ENCODE peak calls at places on chromosome 19, in nine cellular contexts. One of them, this sample, is unnamed.

GRCh38 chr19:45954132-45954531 is 19.5 kb downstream of the NOVA2 start:
- DNase-seq in GM13977: no peak
- DNase-seq in putamen: no peak
- DNase-seq in brain microvascular endothelial cell: no peak
- DNase-seq in EH: no peak
- DNase-seq in iris pigment epithelial cell: no peak
- DNase-seq in G401: no peak
- DNase-seq in aorta: no peak
- DNase-seq in Ammon's horn: peak; percentile 58
- DNase-seq in this sample: no peak

GRCh38 chr19:6773323-6773931 is 919 bp downstream of the VAV1 start:
- DNase-seq in GM13977: peak; percentile 75
- DNase-seq in putamen: peak; percentile 21
- DNase-seq in brain microvascular endothelial cell: no peak
- DNase-seq in EH: no peak
- DNase-seq in iris pigment epithelial cell: no peak
- DNase-seq in G401: no peak
- DNase-seq in aorta: peak; percentile 77
- DNase-seq in Ammon's horn: peak; percentile 46
- DNase-seq in this sample: peak; percentile 31

GRCh38 chr19:4467835-4468234 is 4.3 kb upstream of the HDGFL2 start:
- DNase-seq in GM13977: no peak
- DNase-seq in putamen: no peak
- DNase-seq in brain microvascular endothelial cell: no peak
- DNase-seq in EH: no peak
- DNase-seq in iris pigment epithelial cell: no peak
- DNase-seq in G401: no peak
- DNase-seq in aorta: no peak
- DNase-seq in Ammon's horn: no peak
- DNase-seq in this sample: no peak

GRCh38 chr19:23263870-23264590 is 13.8 kb upstream of the ZNF724 start:
- DNase-seq in GM13977: no peak
- DNase-seq in putamen: no peak
- DNase-seq in brain microvascular endothelial cell: no peak
- DNase-seq in EH: no peak
- DNase-seq in iris pigment epithelial cell: peak; percentile 27
- DNase-seq in G401: no peak
- DNase-seq in aorta: no peak
- DNase-seq in Ammon's horn: no peak
- DNase-seq in this sample: peak; percentile 80

GRCh38 chr19:48713041-48713863 is 6.3 kb downstream of the MAMSTR start:
- DNase-seq in GM13977: no peak
- DNase-seq in putamen: no peak
- DNase-seq in brain microvascular endothelial cell: peak; percentile 24
- DNase-seq in EH: peak; percentile 27
- DNase-seq in iris pigment epithelial cell: peak; percentile 51
- DNase-seq in G401: peak; percentile 43
- DNase-seq in aorta: no peak
- DNase-seq in Ammon's horn: no peak
- DNase-seq in this sample: no peak

GRCh38 chr19:39647918-39648317 is 7.8 kb upstream of the LGALS16 start:
- DNase-seq in GM13977: no peak
- DNase-seq in putamen: no peak
- DNase-seq in brain microvascular endothelial cell: no peak
- DNase-seq in EH: no peak
- DNase-seq in iris pigment epithelial cell: no peak
- DNase-seq in G401: no peak
- DNase-seq in aorta: no peak
- DNase-seq in Ammon's horn: no peak
- DNase-seq in this sample: no peak

GRCh38 chr19:6181119-6181518 is 45.7 kb downstream of the ACSBG2 start:
- DNase-seq in GM13977: no peak
- DNase-seq in putamen: no peak
- DNase-seq in brain microvascular endothelial cell: no peak
- DNase-seq in EH: no peak
- DNase-seq in iris pigment epithelial cell: no peak
- DNase-seq in G401: no peak
- DNase-seq in aorta: no peak
- DNase-seq in Ammon's horn: no peak
- DNase-seq in this sample: no peak

GRCh38 chr19:39264306-39265290 is 3.6 kb upstream of the IFNL2 start:
- DNase-seq in GM13977: no peak
- DNase-seq in putamen: no peak
- DNase-seq in brain microvascular endothelial cell: no peak
- DNase-seq in EH: no peak
- DNase-seq in iris pigment epithelial cell: no peak
- DNase-seq in G401: peak; percentile 18
- DNase-seq in aorta: peak; percentile 73
- DNase-seq in Ammon's horn: no peak
- DNase-seq in this sample: no peak

GRCh38 chr19:7191946-7192691 is 102.1 kb downstream of the INSR start:
- DNase-seq in GM13977: peak; percentile 63
- DNase-seq in putamen: no peak
- DNase-seq in brain microvascular endothelial cell: no peak
- DNase-seq in EH: peak; percentile 38
- DNase-seq in iris pigment epithelial cell: no peak
- DNase-seq in G401: no peak
- DNase-seq in aorta: no peak
- DNase-seq in Ammon's horn: no peak
- DNase-seq in this sample: peak; percentile 3

GRCh38 chr19:36719687-36720556 is 32.5 kb downstream of the ZNF567 start:
- DNase-seq in GM13977: no peak
- DNase-seq in putamen: no peak
- DNase-seq in brain microvascular endothelial cell: no peak
- DNase-seq in EH: peak; percentile 6
- DNase-seq in iris pigment epithelial cell: no peak
- DNase-seq in G401: no peak
- DNase-seq in aorta: no peak
- DNase-seq in Ammon's horn: no peak
- DNase-seq in this sample: peak; percentile 17

GRCh38 chr19:39001016-39001415 is 25.5 kb upstream of the FBXO17 start:
- DNase-seq in GM13977: no peak
- DNase-seq in putamen: no peak
- DNase-seq in brain microvascular endothelial cell: no peak
- DNase-seq in EH: no peak
- DNase-seq in iris pigment epithelial cell: no peak
- DNase-seq in G401: no peak
- DNase-seq in aorta: no peak
- DNase-seq in Ammon's horn: peak; percentile 5
- DNase-seq in this sample: no peak

GRCh38 chr19:57947419-57948134 is at the start of gene ZNF256:
- DNase-seq in GM13977: peak; percentile 93
- DNase-seq in putamen: peak; percentile 94
- DNase-seq in brain microvascular endothelial cell: peak; percentile 95
- DNase-seq in EH: peak; percentile 91
- DNase-seq in iris pigment epithelial cell: peak; percentile 95
- DNase-seq in G401: peak; percentile 98
- DNase-seq in aorta: peak; percentile 98
- DNase-seq in Ammon's horn: peak; percentile 96
- DNase-seq in this sample: peak; percentile 99

GRCh38 chr19:39154626-39155100 is 29.1 kb downstream of the PAK4 start:
- DNase-seq in GM13977: no peak
- DNase-seq in putamen: no peak
- DNase-seq in brain microvascular endothelial cell: no peak
- DNase-seq in EH: no peak
- DNase-seq in iris pigment epithelial cell: no peak
- DNase-seq in G401: no peak
- DNase-seq in aorta: no peak
- DNase-seq in Ammon's horn: no peak
- DNase-seq in this sample: no peak

GRCh38 chr19:3057275-3057714 is 5.0 kb downstream of the TLE5 start:
- DNase-seq in GM13977: no peak
- DNase-seq in putamen: peak; percentile 65
- DNase-seq in brain microvascular endothelial cell: no peak
- DNase-seq in EH: no peak
- DNase-seq in iris pigment epithelial cell: peak; percentile 29
- DNase-seq in G401: peak; percentile 98
- DNase-seq in aorta: peak; percentile 95
- DNase-seq in Ammon's horn: peak; percentile 78
- DNase-seq in this sample: no peak

GRCh38 chr19:17846146-17846545 is 1.6 kb downstream of the JAK3 start:
- DNase-seq in GM13977: no peak
- DNase-seq in putamen: no peak
- DNase-seq in brain microvascular endothelial cell: no peak
- DNase-seq in EH: no peak
- DNase-seq in iris pigment epithelial cell: no peak
- DNase-seq in G401: no peak
- DNase-seq in aorta: no peak
- DNase-seq in Ammon's horn: no peak
- DNase-seq in this sample: no peak

GRCh38 chr19:33779849-33780248 is 16.8 kb upstream of the KCTD15 start:
- DNase-seq in GM13977: no peak
- DNase-seq in putamen: no peak
- DNase-seq in brain microvascular endothelial cell: no peak
- DNase-seq in EH: no peak
- DNase-seq in iris pigment epithelial cell: no peak
- DNase-seq in G401: no peak
- DNase-seq in aorta: no peak
- DNase-seq in Ammon's horn: no peak
- DNase-seq in this sample: no peak

GRCh38 chr19:7112675-7113074 is 43.2 kb downstream of the ZNF557 start:
- DNase-seq in GM13977: no peak
- DNase-seq in putamen: no peak
- DNase-seq in brain microvascular endothelial cell: no peak
- DNase-seq in EH: no peak
- DNase-seq in iris pigment epithelial cell: no peak
- DNase-seq in G401: no peak
- DNase-seq in aorta: no peak
- DNase-seq in Ammon's horn: no peak
- DNase-seq in this sample: no peak

GRCh38 chr19:2983351-2984195 is 6.2 kb downstream of the TLE6 start:
- DNase-seq in GM13977: peak; percentile 30
- DNase-seq in putamen: no peak
- DNase-seq in brain microvascular endothelial cell: no peak
- DNase-seq in EH: peak; percentile 59
- DNase-seq in iris pigment epithelial cell: peak; percentile 28
- DNase-seq in G401: peak; percentile 32
- DNase-seq in aorta: no peak
- DNase-seq in Ammon's horn: no peak
- DNase-seq in this sample: peak; percentile 1